ENCODE peak calls at places on chromosome 4, in five cellular contexts. One of them, this sample, is unnamed.

GRCh38 chr4:185830263-185830994 is 18.4 kb upstream of the SORBS2 start:
- DNase-seq in IMR-90: no peak
- DNase-seq in mesenchymal stem cell: no peak
- DNase-seq in mesendoderm: no peak
- DNase-seq in neuronal stem cell: no peak
- DNase-seq in this sample: no peak

GRCh38 chr4:173076903-173077629 is 91.5 kb upstream of the GALNT7 start:
- DNase-seq in mesenchymal stem cell: peak
- DNase-seq in IMR-90: peak
- DNase-seq in neuronal stem cell: no peak
- DNase-seq in mesendoderm: no peak
- DNase-seq in this sample: no peak

GRCh38 chr4:77172336-77172735 is 15.3 kb downstream of the CCNG2 start:
- DNase-seq in neuronal stem cell: no peak
- DNase-seq in mesenchymal stem cell: peak
- DNase-seq in IMR-90: peak
- DNase-seq in mesendoderm: no peak
- DNase-seq in this sample: no peak

GRCh38 chr4:37008199-37008598 is 236.3 kb upstream of the NWD2 start:
- DNase-seq in mesendoderm: peak
- DNase-seq in neuronal stem cell: no peak
- DNase-seq in mesenchymal stem cell: no peak
- DNase-seq in IMR-90: no peak
- DNase-seq in this sample: no peak

GRCh38 chr4:135838889-135839288 is 1637.3 kb upstream of the PABPC4L start:
- DNase-seq in neuronal stem cell: peak
- DNase-seq in IMR-90: peak
- DNase-seq in mesendoderm: peak
- DNase-seq in mesenchymal stem cell: peak
- DNase-seq in this sample: no peak

GRCh38 chr4:46894841-46895240 is 14.2 kb downstream of the COX7B2 start:
- DNase-seq in neuronal stem cell: no peak
- DNase-seq in mesendoderm: no peak
- DNase-seq in mesenchymal stem cell: peak
- DNase-seq in IMR-90: no peak
- DNase-seq in this sample: no peak

GRCh38 chr4:30720656-30721352 is 635 bp downstream of the PCDH7 start:
- DNase-seq in mesenchymal stem cell: peak
- DNase-seq in IMR-90: peak
- DNase-seq in neuronal stem cell: peak
- DNase-seq in mesendoderm: peak
- DNase-seq in this sample: no peak

GRCh38 chr4:78621395-78621794 is 69.8 kb downstream of the ANXA3 start:
- DNase-seq in neuronal stem cell: no peak
- DNase-seq in mesenchymal stem cell: peak
- DNase-seq in mesendoderm: peak
- DNase-seq in IMR-90: no peak
- DNase-seq in this sample: no peak

GRCh38 chr4:8602686-8603430 is 10.3 kb downstream of the CPZ start:
- DNase-seq in IMR-90: no peak
- DNase-seq in mesenchymal stem cell: no peak
- DNase-seq in mesendoderm: no peak
- DNase-seq in neuronal stem cell: no peak
- DNase-seq in this sample: no peak

GRCh38 chr4:110137819-110138218 is 60.6 kb downstream of the ELOVL6 start:
- DNase-seq in mesenchymal stem cell: no peak
- DNase-seq in mesendoderm: no peak
- DNase-seq in IMR-90: no peak
- DNase-seq in neuronal stem cell: no peak
- DNase-seq in this sample: no peak

GRCh38 chr4:21710212-21710843 is 238.2 kb downstream of the KCNIP4 start:
- DNase-seq in neuronal stem cell: no peak
- DNase-seq in mesendoderm: no peak
- DNase-seq in IMR-90: no peak
- DNase-seq in mesenchymal stem cell: no peak
- DNase-seq in this sample: no peak

GRCh38 chr4:165383757-165384156 is 4.9 kb downstream of the CPE start:
- DNase-seq in mesendoderm: peak
- DNase-seq in IMR-90: no peak
- DNase-seq in mesenchymal stem cell: peak
- DNase-seq in neuronal stem cell: no peak
- DNase-seq in this sample: no peak

GRCh38 chr4:182231503-182231902 is 11.7 kb upstream of the TENM3 start:
- DNase-seq in mesendoderm: no peak
- DNase-seq in mesenchymal stem cell: no peak
- DNase-seq in neuronal stem cell: no peak
- DNase-seq in IMR-90: no peak
- DNase-seq in this sample: no peak

GRCh38 chr4:102783006-102783405 is 22.2 kb upstream of the MANBA start:
- DNase-seq in IMR-90: peak
- DNase-seq in neuronal stem cell: no peak
- DNase-seq in mesendoderm: no peak
- DNase-seq in mesenchymal stem cell: no peak
- DNase-seq in this sample: no peak

GRCh38 chr4:183074288-183074990 is 24.6 kb upstream of the WWC2 start:
- DNase-seq in IMR-90: peak
- DNase-seq in mesenchymal stem cell: peak
- DNase-seq in neuronal stem cell: no peak
- DNase-seq in mesendoderm: peak
- DNase-seq in this sample: no peak

GRCh38 chr4:78928835-78929234 is 10.4 kb downstream of the PAQR3 start:
- DNase-seq in mesendoderm: no peak
- DNase-seq in IMR-90: no peak
- DNase-seq in neuronal stem cell: no peak
- DNase-seq in mesenchymal stem cell: no peak
- DNase-seq in this sample: no peak

GRCh38 chr4:65951177-65951576 is 280.9 kb upstream of the EPHA5 start:
- DNase-seq in mesendoderm: peak
- DNase-seq in IMR-90: no peak
- DNase-seq in neuronal stem cell: no peak
- DNase-seq in mesenchymal stem cell: no peak
- DNase-seq in this sample: no peak

GRCh38 chr4:71186566-71187398 is 152.0 kb upstream of the SLC4A4 start:
- DNase-seq in mesenchymal stem cell: peak
- DNase-seq in neuronal stem cell: peak
- DNase-seq in mesendoderm: peak
- DNase-seq in IMR-90: peak
- DNase-seq in this sample: no peak

GRCh38 chr4:128177376-128177959 is 110.1 kb downstream of the PGRMC2 start:
- DNase-seq in mesenchymal stem cell: no peak
- DNase-seq in mesendoderm: peak
- DNase-seq in neuronal stem cell: no peak
- DNase-seq in IMR-90: no peak
- DNase-seq in this sample: no peak

GRCh38 chr4:177853198-177853597 is 411.0 kb upstream of the AGA start:
- DNase-seq in mesendoderm: no peak
- DNase-seq in neuronal stem cell: no peak
- DNase-seq in mesenchymal stem cell: no peak
- DNase-seq in IMR-90: no peak
- DNase-seq in this sample: no peak

GRCh38 chr4:95231713-95232112 is 317.1 kb downstream of the UNC5C start:
- DNase-seq in IMR-90: no peak
- DNase-seq in mesendoderm: peak
- DNase-seq in mesenchymal stem cell: no peak
- DNase-seq in neuronal stem cell: no peak
- DNase-seq in this sample: no peak

GRCh38 chr4:47061435-47061834 is 30.1 kb downstream of the GABRB1 start:
- DNase-seq in neuronal stem cell: no peak
- DNase-seq in mesendoderm: no peak
- DNase-seq in IMR-90: peak
- DNase-seq in mesenchymal stem cell: peak
- DNase-seq in this sample: no peak

GRCh38 chr4:44583393-44583792 is 68.0 kb downstream of the YIPF7 start:
- DNase-seq in IMR-90: no peak
- DNase-seq in mesenchymal stem cell: no peak
- DNase-seq in neuronal stem cell: no peak
- DNase-seq in mesendoderm: peak
- DNase-seq in this sample: no peak

GRCh38 chr4:8846864-8847263 is 24.8 kb downstream of the HMX1 start:
- DNase-seq in IMR-90: no peak
- DNase-seq in mesendoderm: no peak
- DNase-seq in neuronal stem cell: no peak
- DNase-seq in mesenchymal stem cell: no peak
- DNase-seq in this sample: peak

GRCh38 chr4:27921236-27921635 is 1060.6 kb downstream of the STIM2 start:
- DNase-seq in mesendoderm: no peak
- DNase-seq in neuronal stem cell: no peak
- DNase-seq in IMR-90: peak
- DNase-seq in mesenchymal stem cell: no peak
- DNase-seq in this sample: no peak

GRCh38 chr4:110106946-110107325 is 91.5 kb downstream of the ELOVL6 start:
- DNase-seq in neuronal stem cell: no peak
- DNase-seq in mesendoderm: peak
- DNase-seq in mesenchymal stem cell: peak
- DNase-seq in IMR-90: peak
- DNase-seq in this sample: no peak

GRCh38 chr4:48153791-48154550 is 19.9 kb upstream of the TXK start:
- DNase-seq in neuronal stem cell: no peak
- DNase-seq in mesendoderm: no peak
- DNase-seq in mesenchymal stem cell: no peak
- DNase-seq in IMR-90: no peak
- DNase-seq in this sample: no peak

GRCh38 chr4:135552131-135552530 is 1350.5 kb upstream of the PABPC4L start:
- DNase-seq in neuronal stem cell: no peak
- DNase-seq in mesenchymal stem cell: no peak
- DNase-seq in mesendoderm: no peak
- DNase-seq in IMR-90: no peak
- DNase-seq in this sample: no peak

GRCh38 chr4:13907255-13907751 is 279.8 kb upstream of the BOD1L1 start:
- DNase-seq in mesenchymal stem cell: peak
- DNase-seq in mesendoderm: peak
- DNase-seq in neuronal stem cell: no peak
- DNase-seq in IMR-90: peak
- DNase-seq in this sample: no peak

GRCh38 chr4:93080316-93080715 is 748.2 kb upstream of the ATOH1 start:
- DNase-seq in IMR-90: no peak
- DNase-seq in mesendoderm: no peak
- DNase-seq in neuronal stem cell: no peak
- DNase-seq in mesenchymal stem cell: no peak
- DNase-seq in this sample: no peak

GRCh38 chr4:114890773-114891172 is 222.6 kb downstream of the NDST4 start:
- DNase-seq in mesenchymal stem cell: peak
- DNase-seq in IMR-90: no peak
- DNase-seq in mesendoderm: peak
- DNase-seq in neuronal stem cell: no peak
- DNase-seq in this sample: no peak

GRCh38 chr4:137307806-137308205 is 224.5 kb downstream of the PCDH18 start:
- DNase-seq in mesenchymal stem cell: no peak
- DNase-seq in IMR-90: peak
- DNase-seq in neuronal stem cell: no peak
- DNase-seq in mesendoderm: no peak
- DNase-seq in this sample: no peak

GRCh38 chr4:3107271-3108185 is 33.0 kb downstream of the HTT start:
- DNase-seq in mesenchymal stem cell: peak
- DNase-seq in neuronal stem cell: no peak
- DNase-seq in IMR-90: no peak
- DNase-seq in mesendoderm: peak
- DNase-seq in this sample: no peak

GRCh38 chr4:39686997-39687396 is 10.9 kb upstream of the UBE2K start:
- DNase-seq in mesendoderm: no peak
- DNase-seq in neuronal stem cell: no peak
- DNase-seq in IMR-90: no peak
- DNase-seq in mesenchymal stem cell: no peak
- DNase-seq in this sample: no peak
- H3K18ac ChIP-seq in mesendoderm: no peak
- H3K18ac ChIP-seq in neuronal stem cell: no peak
- H3K18ac ChIP-seq in IMR-90: no peak
- H3K18ac ChIP-seq in mesenchymal stem cell: no peak
- H3K18ac ChIP-seq in this sample: no peak

DNA sequence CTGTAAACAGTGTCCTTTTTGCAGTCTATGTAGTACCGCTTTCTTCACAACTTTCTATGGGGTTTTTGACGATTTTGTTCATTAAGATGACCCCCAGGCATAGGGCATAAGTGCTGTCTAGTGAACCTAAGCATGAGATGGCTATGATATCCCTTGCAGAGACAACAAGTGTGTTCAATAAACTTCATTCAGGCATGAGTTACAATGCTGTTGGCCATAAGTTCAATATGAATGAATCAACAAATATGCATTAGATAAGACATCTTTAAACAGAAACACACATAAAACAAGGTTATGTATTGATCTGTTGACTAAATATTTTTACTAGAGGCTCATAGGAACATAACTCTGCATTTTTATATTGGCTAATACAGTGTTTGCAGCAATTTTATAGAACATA is 1322.0 kb downstream of the ARAP2 start:
- DNase-seq in neuronal stem cell: no peak
- DNase-seq in mesenchymal stem cell: no peak
- DNase-seq in mesendoderm: no peak
- DNase-seq in IMR-90: no peak
- DNase-seq in this sample: no peak
- H3K18ac ChIP-seq in neuronal stem cell: no peak
- H3K18ac ChIP-seq in mesenchymal stem cell: no peak
- H3K18ac ChIP-seq in mesendoderm: no peak
- H3K18ac ChIP-seq in IMR-90: no peak
- H3K18ac ChIP-seq in this sample: no peak

GRCh38 chr4:25527044-25527443 is 128.6 kb upstream of the SLC34A2 start:
- DNase-seq in neuronal stem cell: no peak
- DNase-seq in mesendoderm: no peak
- DNase-seq in mesenchymal stem cell: no peak
- DNase-seq in IMR-90: no peak
- DNase-seq in this sample: no peak
- H3K18ac ChIP-seq in neuronal stem cell: no peak
- H3K18ac ChIP-seq in mesendoderm: no peak
- H3K18ac ChIP-seq in mesenchymal stem cell: no peak
- H3K18ac ChIP-seq in IMR-90: no peak
- H3K18ac ChIP-seq in this sample: no peak

GRCh38 chr4:120730777-120731320 is 191.7 kb downstream of the PRDM5 start:
- DNase-seq in neuronal stem cell: no peak
- DNase-seq in mesenchymal stem cell: no peak
- DNase-seq in mesendoderm: no peak
- DNase-seq in IMR-90: no peak
- DNase-seq in this sample: no peak

GRCh38 chr4:120731561-120731960 is 191.0 kb downstream of the PRDM5 start:
- DNase-seq in IMR-90: peak
- DNase-seq in mesendoderm: peak
- DNase-seq in neuronal stem cell: no peak
- DNase-seq in mesenchymal stem cell: peak
- DNase-seq in this sample: no peak

GRCh38 chr4:120733054-120733453 is 189.5 kb downstream of the PRDM5 start:
- DNase-seq in mesenchymal stem cell: no peak
- DNase-seq in neuronal stem cell: no peak
- DNase-seq in IMR-90: no peak
- DNase-seq in mesendoderm: no peak
- DNase-seq in this sample: no peak

GRCh38 chr4:120736312-120736711 is 186.2 kb downstream of the PRDM5 start:
- DNase-seq in mesendoderm: peak
- DNase-seq in mesenchymal stem cell: no peak
- DNase-seq in IMR-90: no peak
- DNase-seq in neuronal stem cell: no peak
- DNase-seq in this sample: no peak

DNA sequence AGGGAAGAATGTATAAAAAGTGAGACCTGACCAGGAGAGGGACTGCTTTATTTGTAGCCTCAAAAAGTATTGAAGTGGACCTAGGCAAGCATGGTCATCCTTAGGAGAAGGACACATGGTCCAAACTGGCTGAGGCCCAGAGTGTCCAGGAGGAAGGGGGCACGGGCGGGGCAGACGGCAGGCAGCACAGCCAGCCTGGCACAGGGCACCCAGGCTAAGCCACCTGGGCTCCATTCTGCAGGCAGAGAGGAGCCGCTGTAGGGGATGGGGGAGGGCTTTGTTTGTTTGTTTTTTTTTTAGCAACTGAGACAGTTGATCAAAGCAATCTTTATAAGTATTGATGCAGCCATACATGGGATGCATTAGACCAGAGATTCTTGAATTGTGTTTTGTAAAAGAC is 188.6 kb downstream of the PRDM5 start:
- DNase-seq in neuronal stem cell: no peak
- DNase-seq in IMR-90: no peak
- DNase-seq in mesendoderm: no peak
- DNase-seq in mesenchymal stem cell: no peak
- DNase-seq in this sample: no peak
- H3K18ac ChIP-seq in neuronal stem cell: peak
- H3K18ac ChIP-seq in IMR-90: no peak
- H3K18ac ChIP-seq in mesendoderm: no peak
- H3K18ac ChIP-seq in mesenchymal stem cell: peak
- H3K18ac ChIP-seq in this sample: no peak